ENCODE peak calls at places on chromosomes 3 and 15, in four cellular contexts. H is pancreas, C is GM23338, Q is upper lobe of left lung. W is an unnamed sample. For H3K4me1, the result is how much of the 10 kb centered on the place peaks cover.

GRCh38 chr3:61605589-61606175 is 44.3 kb downstream of the PTPRG start:
- DNase-seq in C (no peak), Q (no peak), H (no peak), W (no peak)

GRCh38 chr3:44419923-44420650 is 57.4 kb downstream of the ZNF445 start:
- DNase-seq in H (no peak), C (no peak), Q (no peak), W (no peak)

GRCh38 chr3:100637197-100637631 is 27.8 kb downstream of the ADGRG7 start:
- DNase-seq in Q (no peak), C (no peak), H (no peak), W (no peak)

GRCh38 chr15:42401544-42402478 is 42.5 kb downstream of the CAPN3 start:
- DNase-seq in H (no peak), Q (no peak), C (no peak), W (no peak)

GRCh38 chr3:153026026-153026425 is 136.0 kb upstream of the RAP2B start:
- DNase-seq in H (no peak), C (peak), Q (no peak), W (no peak)

GRCh38 chr15:68469162-68470048 is 37.4 kb upstream of the ITGA11 start:
- DNase-seq in C (no peak), Q (no peak), H (no peak), W (no peak)

GRCh38 chr3:194575484-194576210 is 57.6 kb downstream of the TMEM44 start:
- DNase-seq in H (no peak), Q (no peak), C (peak), W (no peak)

GRCh38 chr15:70604671-70605070 is 158.7 kb downstream of the UACA start:
- DNase-seq in Q (peak), C (peak), H (no peak), W (no peak)

GRCh38 chr3:94787734-94788133 is 724.9 kb downstream of the NSUN3 start:
- DNase-seq in C (no peak), H (no peak), Q (no peak), W (no peak)

GRCh38 chr3:138348107-138348949 is at the start of gene MRAS:
- DNase-seq in C (peak), H (peak), Q (peak), W (peak)

GRCh38 chr3:56365905-56366640 is 102.2 kb downstream of the ERC2 start:
- DNase-seq in H (no peak), C (no peak), Q (no peak), W (no peak)

GRCh38 chr15:27358751-27359434 is 387.9 kb downstream of the GABRG3 start:
- DNase-seq in H (peak), Q (peak), C (peak), W (no peak)

GRCh38 chr15:56042523-56042922 is 49.1 kb upstream of the NEDD4 start:
- DNase-seq in Q (no peak), H (no peak), C (no peak), W (no peak)

GRCh38 chr3:189355481-189356201 is 183.9 kb downstream of the TPRG1 start:
- DNase-seq in Q (no peak), H (no peak), C (peak), W (peak)

GRCh38 chr3:28745436-28745835 is 396.8 kb upstream of the AZI2 start:
- DNase-seq in H (no peak), C (no peak), Q (no peak), W (no peak)

GRCh38 chr3:135034291-135034768 is 239.3 kb downstream of the EPHB1 start:
- DNase-seq in C (no peak), H (no peak), Q (no peak), W (no peak)

GRCh38 chr3:115693868-115694267 is 70.6 kb downstream of the GAP43 start:
- DNase-seq in C (no peak), Q (peak), H (no peak), W (no peak)

GRCh38 chr3:162538906-162539305 is 1042.3 kb downstream of the OTOL1 start:
- DNase-seq in C (no peak), Q (no peak), H (no peak), W (no peak)

GRCh38 chr3:195705081-195705991 is 15.4 kb upstream of the MUC20 start:
- DNase-seq in H (no peak), Q (no peak), C (no peak), W (peak)

GRCh38 chr15:71532994-71533393 is 277.4 kb upstream of the NR2E3 start:
- DNase-seq in H (no peak), Q (no peak), C (peak), W (no peak)

GRCh38 chr3:69848113-69848512 is 108.8 kb downstream of the MITF start:
- DNase-seq in H (no peak), Q (no peak), C (no peak), W (no peak)

GRCh38 chr3:99753268-99753975 is 64.2 kb upstream of the CMSS1 start:
- DNase-seq in Q (no peak), C (peak), H (no peak), W (no peak)

GRCh38 chr3:42749753-42750231 is 23.3 kb downstream of the CCDC13 start:
- DNase-seq in C (peak), H (peak), Q (no peak), W (no peak)

GRCh38 chr15:100125627-100126231 is 216.0 kb downstream of the ADAMTS17 start:
- DNase-seq in H (no peak), C (no peak), Q (no peak), W (peak)

GRCh38 chr15:77486542-77487478 is 66.1 kb downstream of the HMG20A start:
- DNase-seq in H (no peak), C (no peak), Q (no peak), W (no peak)

GRCh38 chr3:121719423-121719822 is 30.1 kb downstream of the GOLGB1 start:
- DNase-seq in Q (no peak), H (no peak), C (no peak), W (no peak)

GRCh38 chr15:90560229-90560771 is 30.6 kb downstream of the CRTC3 start:
- DNase-seq in H (no peak), Q (no peak), C (no peak), W (no peak)

GRCh38 chr15:90559119-90559518 is 29.4 kb downstream of the CRTC3 start:
- DNase-seq in C (no peak), H (no peak), Q (no peak), W (no peak)

GRCh38 chr15:90557147-90557546 is 27.4 kb downstream of the CRTC3 start:
- DNase-seq in H (no peak), C (no peak), Q (no peak), W (no peak)

GRCh38 chr15:90557651-90558084 is 27.9 kb downstream of the CRTC3 start:
- DNase-seq in C (no peak), H (peak), Q (no peak), W (peak)

DNA sequence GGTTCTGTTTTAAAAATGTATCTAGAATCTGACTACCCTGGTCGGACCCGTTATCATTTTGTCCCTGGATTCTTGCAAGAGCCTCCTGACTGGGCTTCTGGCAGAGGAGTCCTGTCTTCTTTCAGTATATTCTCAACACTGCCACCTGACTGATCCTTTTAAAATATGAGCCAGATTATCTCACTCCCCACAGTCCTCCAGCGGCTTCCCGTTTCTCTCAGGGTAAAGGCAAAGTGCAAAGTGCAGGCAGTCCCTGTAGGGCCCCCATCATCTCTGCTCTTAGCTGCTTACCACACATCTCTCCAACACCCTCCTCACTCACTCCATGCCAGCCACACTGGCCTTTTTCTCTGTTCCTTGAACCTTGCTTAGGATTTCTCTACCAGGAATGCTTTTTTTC is 28.5 kb downstream of the CRTC3 start:
- DNase-seq in Q (no peak), C (no peak), H (no peak), W (peak)
- H3K4me1 ChIP-seq in Q (half or more), C (under half), H (under half), W (under half)

DNA sequence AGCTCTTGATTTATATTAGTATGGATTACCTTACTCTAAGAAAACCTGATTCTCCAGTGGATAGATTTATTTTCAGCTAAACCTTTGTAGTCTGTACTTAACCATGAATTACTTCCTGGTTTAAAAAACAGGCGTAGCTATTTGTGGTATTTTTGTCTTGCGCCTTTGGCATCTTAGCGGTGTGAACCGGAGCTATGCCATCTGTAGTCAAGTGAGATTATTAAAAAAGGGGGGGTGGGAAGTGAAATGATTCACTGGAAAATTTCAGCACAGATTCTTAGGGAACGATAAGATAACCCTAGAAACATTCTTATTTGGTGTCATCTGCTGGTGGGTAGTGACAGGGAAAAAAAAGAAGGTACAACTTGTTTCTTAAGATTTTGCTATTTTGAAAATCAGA is 44.2 kb downstream of the PSMD6 start:
- DNase-seq in H (no peak), Q (no peak), C (no peak), W (no peak)
- H3K4me3 ChIP-seq in H (no peak), Q (no peak), C (no peak), W (no peak)

GRCh38 chr3:177731644-177732268 is 534.5 kb upstream of the TBL1XR1 start:
- DNase-seq in H (no peak), Q (no peak), C (no peak), W (no peak)

GRCh38 chr3:177735441-177735840 is 538.2 kb upstream of the TBL1XR1 start:
- DNase-seq in C (no peak), Q (no peak), H (no peak), W (no peak)

GRCh38 chr3:177729939-177730700 is 532.8 kb upstream of the TBL1XR1 start:
- DNase-seq in C (no peak), Q (peak), H (no peak), W (no peak)

GRCh38 chr3:177733233-177733632 is 536.0 kb upstream of the TBL1XR1 start:
- DNase-seq in C (no peak), Q (no peak), H (no peak), W (no peak)

GRCh38 chr3:177733936-177734335 is 536.7 kb upstream of the TBL1XR1 start:
- DNase-seq in H (no peak), Q (no peak), C (no peak), W (no peak)
- H3K4me1 ChIP-seq in H (under half), Q (under half), C (under half), W (under half)

DNA sequence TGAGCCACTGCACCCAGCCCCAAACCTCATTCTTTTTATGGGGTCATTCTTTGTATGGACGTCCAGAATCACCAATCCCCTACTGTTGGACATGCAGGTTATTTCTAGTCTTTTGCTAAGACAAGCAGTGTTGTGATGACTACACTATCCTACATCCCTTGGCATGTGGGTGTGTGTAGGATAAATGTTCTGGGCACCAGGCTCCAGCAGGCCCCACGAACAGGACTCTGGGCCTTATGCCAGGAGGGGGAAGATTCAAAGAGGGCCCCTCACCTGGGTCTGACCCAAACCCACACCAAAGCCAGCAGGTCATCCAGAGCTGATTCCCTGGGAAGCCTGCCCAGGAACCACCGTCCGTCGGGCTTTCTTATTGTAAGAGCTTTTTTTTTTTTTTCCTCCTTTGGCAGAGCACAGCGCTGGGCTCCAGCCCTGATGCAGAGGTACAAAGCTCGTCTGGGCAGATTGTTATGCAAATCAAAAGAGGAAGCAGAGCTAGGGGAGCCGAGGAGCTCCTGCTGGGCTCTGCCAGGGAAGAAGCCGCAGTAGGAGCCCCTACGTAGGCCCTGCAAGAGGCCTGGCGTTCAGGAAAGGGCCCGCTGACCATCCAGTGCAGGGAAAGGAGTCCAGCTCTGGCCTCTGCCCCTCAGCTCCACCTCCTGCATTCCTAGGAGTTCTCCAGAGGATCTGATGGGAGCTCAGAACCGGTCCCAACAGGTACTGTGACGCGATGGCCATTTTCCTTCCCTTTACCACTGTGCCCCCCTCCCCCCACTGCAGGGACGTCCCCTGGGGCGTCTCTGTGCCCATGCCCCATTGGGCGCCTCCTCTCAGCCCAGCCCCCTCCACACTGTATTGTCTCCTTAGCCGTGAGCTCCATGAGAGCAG is 29.0 kb upstream of the FURIN start:
- DNase-seq in H (peak), Q (no peak), C (peak), W (peak)
- H3K4me3 ChIP-seq in H (no peak), Q (peak), C (peak), W (peak)